ENCODE peak calls at places on chromosomes 16 and 17, in seven cellular contexts. E is NCI-H345; J is HEK293T; L is stimulated activated CD8-positive, alpha-beta memory T cell treated with anti-CD3 and anti-CD28 coated beads, Interleukin-15, amount 100 ng/mL, for 24 hours; C is SK-MEL-5; Y is kidney tubule cell; Z is WTC11. W is an unnamed sample.

GRCh38 chr16:30786936-30787612 is at the start of gene ZNF629:
- DNase-seq in E (peak), J (peak), L (no peak), C (peak), Y (peak), Z (peak), W (peak)

GRCh38 chr17:47803751-47804150 is 17.8 kb downstream of the OSBPL7 start:
- DNase-seq in E (no peak), J (no peak), L (no peak), C (no peak), Y (no peak), Z (no peak), W (no peak)

GRCh38 chr16:73713817-73714495 is 582.7 kb upstream of the PSMD7 start:
- DNase-seq in E (no peak), J (peak), L (no peak), C (peak), Y (peak), Z (peak), W (no peak)

GRCh38 chr17:41492351-41492750 is 2.6 kb upstream of the KRT36 start:
- DNase-seq in E (no peak), J (no peak), L (no peak), C (no peak), Y (no peak), Z (no peak), W (no peak)

GRCh38 chr16:84178892-84179611 is 7.8 kb downstream of the TAF1C start:
- DNase-seq in E (no peak), J (no peak), L (no peak), C (no peak), Y (no peak), Z (no peak), W (no peak)

GRCh38 chr16:69339289-69340094 is at the start of the genes COG8 and NIP7:
- DNase-seq in E (peak), J (peak), L (peak), C (peak), Y (peak), Z (peak), W (peak)

GRCh38 chr16:10441726-10442125 is 55.9 kb downstream of the ATF7IP2 start:
- DNase-seq in E (no peak), J (no peak), L (no peak), C (no peak), Y (no peak), Z (no peak), W (no peak)

GRCh38 chr16:26672206-26672605 is 394.5 kb upstream of the C16orf82 start:
- DNase-seq in E (no peak), J (no peak), L (no peak), C (no peak), Y (no peak), Z (no peak), W (no peak)

GRCh38 chr16:54359555-54359954 is 73.0 kb upstream of the IRX3 start:
- DNase-seq in E (no peak), J (no peak), L (no peak), C (no peak), Y (no peak), Z (no peak), W (no peak)

GRCh38 chr17:17613708-17614114 is 22.2 kb upstream of the PEMT start:
- DNase-seq in E (peak), J (peak), L (no peak), C (peak), Y (peak), Z (peak), W (peak)

W was measured in NCI-H2171 treated with DMSO at 0.1 percent for 48 hours.